ENCODE peak calls at places on chromosomes 12 and 14, in four cellular contexts. G is mammary epithelial cell, O is H9, V is endothelial cell. K is an unnamed sample.
A peak's percentile ranks its signal among the peaks of the same experiment; 100 is the strongest.

GRCh38 chr14:99759546-99759925 is 33.7 kb upstream of the EML1 start:
- DNase-seq in V (no peak), G (no peak), O (no peak), K (no peak)

GRCh38 chr12:46921754-46922113 is 95.9 kb upstream of the SLC38A4 start:
- DNase-seq in V (no peak), O (no peak), G (no peak), K (no peak)

GRCh38 chr12:68400231-68400829 is 68.2 kb upstream of the MDM1 start:
- DNase-seq in G (no peak), V (no peak), O (no peak), K (no peak)

GRCh38 chr14:91872517-91873470 is 5.5 kb upstream of the TC2N start:
- DNase-seq in V (no peak), G (peak; percentile 13), O (no peak), K (no peak)

GRCh38 chr12:101566318-101566717 is 28.5 kb upstream of the MYBPC1 start:
- DNase-seq in O (peak; percentile 83), V (no peak), G (no peak), K (no peak)

GRCh38 chr14:35985504-35986218 is 159.5 kb downstream of the BRMS1L start:
- DNase-seq in G (no peak), O (no peak), V (no peak), K (no peak)

GRCh38 chr12:23236056-23236455 is 611.1 kb downstream of the ETNK1 start:
- DNase-seq in G (no peak), O (no peak), V (no peak), K (no peak)

GRCh38 chr14:76938092-76938500 is 90.4 kb downstream of the IRF2BPL start:
- DNase-seq in G (peak; percentile 52), V (no peak), O (no peak), K (no peak)

GRCh38 chr12:46387697-46388096 is 15.1 kb upstream of the SLC38A2 start:
- DNase-seq in G (no peak), V (no peak), O (no peak), K (no peak)

GRCh38 chr12:51889216-51890134 is 1.6 kb downstream of the ANKRD33 start:
- DNase-seq in G (no peak), O (peak; percentile 44), V (no peak), K (peak; percentile 27)

GRCh38 chr14:23286020-23286903 is at the start of gene HOMEZ:
- DNase-seq in O (peak; percentile 99), V (peak; percentile 97), G (peak; percentile 98), K (peak; percentile 97)
- TF ChIP-seq CTCF in O (peak; percentile 15), V (no peak), G (no peak), K (no peak)

DNA sequence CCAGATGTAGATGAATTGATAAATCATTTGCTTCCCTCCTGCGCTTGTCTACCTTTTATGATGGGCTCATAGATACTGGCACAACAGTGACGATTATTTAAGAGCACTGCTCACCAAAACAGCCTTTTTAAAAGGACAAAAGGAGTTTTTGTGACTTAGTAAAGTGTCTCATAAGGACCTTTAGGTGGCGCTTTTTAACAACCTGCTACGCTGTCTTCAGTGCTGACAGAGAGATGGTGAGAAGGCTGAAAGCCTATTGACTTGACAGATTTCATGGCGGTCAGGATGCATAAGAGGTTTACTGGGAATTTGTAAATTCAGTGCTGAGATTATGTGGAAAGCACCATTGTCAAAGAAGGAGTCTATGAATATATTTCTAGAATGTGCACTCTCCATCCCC is 87.6 kb downstream of the SLC15A5 start:
- DNase-seq in V (no peak), O (no peak), G (peak; percentile 38), K (no peak)
- TF ChIP-seq CTCF in V (no peak), O (peak; percentile 62), G (peak; percentile 59), K (no peak)

DNA sequence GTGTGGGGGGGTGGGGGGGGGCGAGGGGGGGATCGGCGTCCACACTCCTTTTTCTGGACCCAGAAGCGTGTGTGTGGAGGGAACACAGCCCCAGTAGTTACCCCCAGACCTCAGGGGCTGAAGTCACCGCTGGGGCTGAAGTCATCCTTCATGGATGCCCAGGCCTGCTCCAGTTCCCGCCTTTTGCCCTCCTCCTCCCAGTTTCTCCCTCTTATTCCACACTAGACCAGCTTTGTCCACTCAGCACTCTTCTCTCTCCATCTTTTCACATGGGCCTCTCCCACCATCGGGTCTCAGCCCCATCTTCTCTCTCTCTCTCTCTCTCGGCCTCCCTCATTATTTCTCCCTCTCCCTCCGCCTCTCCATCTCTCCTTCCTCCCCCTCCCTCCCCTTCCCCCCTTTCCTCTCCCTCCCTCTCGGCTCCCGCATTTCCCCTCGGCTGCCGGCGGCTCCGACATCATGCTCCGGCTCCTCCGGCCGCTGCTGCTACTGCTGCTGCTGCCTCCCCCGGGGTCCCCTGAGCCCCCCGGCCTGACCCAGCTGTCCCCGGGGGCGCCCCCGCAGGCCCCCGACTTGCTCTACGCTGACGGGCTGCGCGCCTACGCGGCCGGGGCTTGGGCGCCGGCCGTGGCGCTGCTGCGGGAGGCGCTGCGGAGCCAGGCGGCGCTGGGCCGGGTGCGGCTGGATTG is at the start of gene P3H3:
- DNase-seq in V (peak; percentile 35), G (no peak), O (peak; percentile 73), K (no peak)
- TF ChIP-seq CTCF in V (no peak), G (no peak), O (peak; percentile 10), K (peak; percentile 22)

DNA sequence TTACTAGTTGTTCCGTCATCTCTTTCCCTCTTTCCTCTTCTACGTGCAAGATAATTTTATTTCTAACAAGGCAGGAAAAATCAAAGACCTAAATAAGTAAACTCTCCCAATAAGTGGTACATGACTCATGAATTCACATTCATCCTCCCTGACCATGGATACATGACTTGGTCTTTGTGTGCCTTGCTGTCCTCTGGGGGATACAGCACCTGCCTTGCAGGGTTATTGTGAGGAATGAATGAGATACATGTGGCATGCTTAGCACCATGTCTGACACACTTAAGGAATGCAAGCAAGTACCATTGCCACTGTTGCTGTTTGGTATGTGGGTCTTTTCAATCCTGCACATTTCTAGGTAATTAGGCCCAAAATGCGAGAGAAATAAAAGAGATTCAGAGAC is 208.4 kb downstream of the DPF3 start:
- DNase-seq in G (no peak), V (no peak), O (no peak), K (no peak)
- TF ChIP-seq CTCF in G (no peak), V (no peak), O (no peak), K (no peak)

GRCh38 chr12:66555113-66555512 is 123.8 kb downstream of the GRIP1 start:
- DNase-seq in O (no peak), V (no peak), G (peak; percentile 78), K (no peak)
- TF ChIP-seq CTCF in O (peak; percentile 32), V (no peak), G (peak; percentile 38), K (no peak)

DNA sequence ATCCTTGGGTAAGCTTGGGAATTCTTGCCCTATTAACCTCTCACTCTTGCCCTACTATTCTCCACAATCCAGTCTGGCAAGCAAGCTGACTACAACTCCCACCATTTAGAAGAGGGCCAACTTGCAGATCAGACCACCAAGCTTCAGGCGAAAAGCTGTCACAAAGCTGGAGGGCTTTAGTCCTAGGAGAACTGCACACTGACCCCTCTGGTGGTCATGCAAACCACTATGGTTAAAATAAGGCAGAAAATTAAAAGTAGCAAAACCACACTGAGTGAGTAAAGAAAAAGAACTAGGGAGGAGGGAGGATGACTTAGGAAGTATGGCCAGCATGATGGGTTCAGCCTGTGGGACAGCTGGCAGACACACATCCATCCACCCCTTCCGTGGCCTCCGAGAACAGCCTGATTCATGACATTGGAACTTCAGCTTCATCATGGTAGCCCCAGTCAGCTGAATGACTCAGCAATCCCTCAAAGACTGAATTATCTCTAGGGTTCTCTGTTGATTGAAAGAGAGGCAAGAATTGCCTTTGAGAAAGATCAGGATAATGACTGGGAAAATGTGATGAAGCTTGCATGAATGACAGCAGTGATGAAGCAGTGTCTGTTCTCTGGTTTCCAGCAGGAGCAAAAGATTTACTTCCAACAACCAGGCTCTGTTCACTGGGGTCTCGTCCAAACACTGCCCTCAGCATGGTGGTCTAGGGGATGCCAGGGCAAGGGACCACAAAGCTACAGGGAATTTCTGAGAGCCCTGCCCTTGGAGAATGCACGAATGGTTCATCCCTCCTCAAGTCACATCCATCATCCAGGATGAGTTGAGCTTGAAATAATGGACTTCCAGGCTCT is 24.4 kb downstream of the PITPNM2 start:
- DNase-seq in G (peak; percentile 97), O (no peak), V (no peak), K (no peak)
- TF ChIP-seq CTCF in G (no peak), O (no peak), V (no peak), K (no peak)

GRCh38 chr12:7716391-7716790 is 5.2 kb downstream of the DPPA3 start:
- DNase-seq in O (no peak), G (peak; percentile 4), V (no peak), K (no peak)
- TF ChIP-seq CTCF in O (peak; percentile 73), G (peak; percentile 50), V (no peak), K (no peak)

GRCh38 chr14:25411933-25412757 is 362.2 kb upstream of the STXBP6 start:
- DNase-seq in O (peak; percentile 77), V (peak; percentile 42), G (no peak), K (no peak)
- TF ChIP-seq CTCF in O (peak; percentile 64), V (peak; percentile 55), G (peak; percentile 22), K (no peak)

GRCh38 chr14:73283592-73284379 is 46.5 kb downstream of the PAPLN start:
- DNase-seq in O (peak; percentile 62), G (no peak), V (no peak), K (no peak)
- TF ChIP-seq CTCF in O (peak; percentile 70), G (peak; percentile 32), V (no peak), K (no peak)

DNA sequence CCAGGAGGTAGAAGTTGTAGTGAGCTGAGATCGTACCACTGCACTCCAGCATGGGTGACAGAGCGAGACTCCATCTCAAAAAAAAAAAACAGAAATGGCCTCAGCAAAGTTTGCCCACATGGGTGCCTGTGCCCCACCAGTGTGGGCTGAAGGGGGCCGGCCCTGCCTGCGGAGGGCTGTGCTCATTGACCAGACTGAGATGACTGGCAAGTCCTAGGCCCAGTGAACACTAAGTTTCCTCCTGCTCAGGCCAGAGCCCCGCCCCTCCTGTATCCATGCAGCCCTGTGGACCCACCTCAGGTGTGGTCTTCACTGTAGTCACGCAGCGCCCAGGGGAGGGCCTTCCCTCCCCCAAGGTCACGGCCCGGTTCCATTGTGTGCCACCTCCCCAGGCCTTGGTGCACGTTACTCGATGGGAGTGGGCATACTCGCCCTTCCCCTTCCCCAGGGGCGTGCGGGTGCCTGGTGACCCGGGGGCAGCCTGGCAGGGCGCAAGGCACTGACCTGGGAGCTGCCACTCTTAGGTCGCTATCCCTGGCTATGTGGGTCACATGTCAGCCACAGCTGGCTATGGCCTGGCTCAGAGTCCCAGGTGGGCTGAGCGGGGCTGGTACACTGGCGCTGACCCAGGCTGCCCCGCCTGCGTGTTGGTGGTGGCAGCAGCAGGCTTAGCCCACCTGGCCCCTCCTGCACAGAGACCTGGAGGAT is 16.1 kb downstream of the INF2 start:
- DNase-seq in G (no peak), V (no peak), O (no peak), K (no peak)
- TF ChIP-seq CTCF in G (no peak), V (no peak), O (no peak), K (no peak)

K was measured in GM13976.